ENCODE peak calls at places on chromosomes 3 and 15, in six cellular contexts. One of them, this sample, is unnamed. For H3K36me3, the result is how much of the 10 kb centered on the place peaks cover.

GRCh38 chr3:114092151-114093000 is 35.8 kb downstream of the QTRT2 start:
- DNase-seq in endodermal cell: no peak
- DNase-seq in colonic mucosa: no peak
- DNase-seq in adrenal gland: no peak
- DNase-seq in neuronal stem cell: no peak
- DNase-seq in gastrocnemius medialis: no peak
- DNase-seq in this sample: no peak

GRCh38 chr3:137065381-137065780 is 107.6 kb downstream of the IL20RB start:
- DNase-seq in gastrocnemius medialis: no peak
- DNase-seq in endodermal cell: peak
- DNase-seq in adrenal gland: no peak
- DNase-seq in colonic mucosa: no peak
- DNase-seq in neuronal stem cell: no peak
- DNase-seq in this sample: no peak

GRCh38 chr3:108383306-108383705 is 87.0 kb downstream of the HHLA2 start:
- DNase-seq in gastrocnemius medialis: no peak
- DNase-seq in colonic mucosa: no peak
- DNase-seq in endodermal cell: no peak
- DNase-seq in neuronal stem cell: no peak
- DNase-seq in adrenal gland: no peak
- DNase-seq in this sample: no peak

GRCh38 chr15:68279779-68280745 is 2.5 kb downstream of the FEM1B start:
- DNase-seq in adrenal gland: no peak
- DNase-seq in endodermal cell: no peak
- DNase-seq in neuronal stem cell: no peak
- DNase-seq in colonic mucosa: no peak
- DNase-seq in gastrocnemius medialis: no peak
- DNase-seq in this sample: no peak

GRCh38 chr3:177561769-177562360 is 364.6 kb upstream of the TBL1XR1 start:
- DNase-seq in adrenal gland: no peak
- DNase-seq in neuronal stem cell: no peak
- DNase-seq in gastrocnemius medialis: no peak
- DNase-seq in endodermal cell: no peak
- DNase-seq in colonic mucosa: no peak
- DNase-seq in this sample: no peak

GRCh38 chr15:63923993-63924950 is 90.5 kb upstream of the HERC1 start:
- DNase-seq in colonic mucosa: no peak
- DNase-seq in endodermal cell: no peak
- DNase-seq in adrenal gland: no peak
- DNase-seq in gastrocnemius medialis: no peak
- DNase-seq in neuronal stem cell: no peak
- DNase-seq in this sample: no peak

GRCh38 chr3:45564172-45564571 is 30.4 kb upstream of the LIMD1 start:
- DNase-seq in endodermal cell: peak
- DNase-seq in adrenal gland: no peak
- DNase-seq in neuronal stem cell: no peak
- DNase-seq in colonic mucosa: no peak
- DNase-seq in gastrocnemius medialis: no peak
- DNase-seq in this sample: no peak

GRCh38 chr3:146854523-146854922 is 249.4 kb upstream of the PLSCR5 start:
- DNase-seq in neuronal stem cell: no peak
- DNase-seq in endodermal cell: no peak
- DNase-seq in gastrocnemius medialis: no peak
- DNase-seq in colonic mucosa: no peak
- DNase-seq in adrenal gland: no peak
- DNase-seq in this sample: no peak

GRCh38 chr3:13148561-13149330 is 75.5 kb upstream of the IQSEC1 start:
- DNase-seq in neuronal stem cell: no peak
- DNase-seq in colonic mucosa: no peak
- DNase-seq in endodermal cell: peak
- DNase-seq in adrenal gland: no peak
- DNase-seq in gastrocnemius medialis: no peak
- DNase-seq in this sample: no peak

GRCh38 chr3:78659386-78659987 is 1108.3 kb downstream of the ROBO1 start:
- DNase-seq in gastrocnemius medialis: no peak
- DNase-seq in endodermal cell: no peak
- DNase-seq in neuronal stem cell: peak
- DNase-seq in adrenal gland: no peak
- DNase-seq in colonic mucosa: peak
- DNase-seq in this sample: no peak

GRCh38 chr3:170128977-170129431 is 52.5 kb downstream of the PHC3 start:
- DNase-seq in adrenal gland: no peak
- DNase-seq in neuronal stem cell: no peak
- DNase-seq in gastrocnemius medialis: no peak
- DNase-seq in endodermal cell: peak
- DNase-seq in colonic mucosa: no peak
- DNase-seq in this sample: no peak

GRCh38 chr15:77069521-77070121 is 1.3 kb downstream of the TSPAN3 start:
- DNase-seq in colonic mucosa: peak
- DNase-seq in endodermal cell: no peak
- DNase-seq in adrenal gland: no peak
- DNase-seq in neuronal stem cell: no peak
- DNase-seq in gastrocnemius medialis: no peak
- DNase-seq in this sample: peak

GRCh38 chr3:5431142-5431541 is 243.6 kb downstream of the EDEM1 start:
- DNase-seq in neuronal stem cell: no peak
- DNase-seq in colonic mucosa: no peak
- DNase-seq in endodermal cell: no peak
- DNase-seq in adrenal gland: no peak
- DNase-seq in gastrocnemius medialis: no peak
- DNase-seq in this sample: no peak

GRCh38 chr3:104785966-104786365 is 580.7 kb upstream of the ALCAM start:
- DNase-seq in adrenal gland: no peak
- DNase-seq in colonic mucosa: no peak
- DNase-seq in neuronal stem cell: no peak
- DNase-seq in endodermal cell: no peak
- DNase-seq in gastrocnemius medialis: no peak
- DNase-seq in this sample: no peak

GRCh38 chr3:14290631-14291385 is 111.6 kb upstream of the SLC6A6 start:
- DNase-seq in colonic mucosa: peak
- DNase-seq in endodermal cell: peak
- DNase-seq in neuronal stem cell: no peak
- DNase-seq in gastrocnemius medialis: no peak
- DNase-seq in adrenal gland: no peak
- DNase-seq in this sample: no peak

GRCh38 chr3:53196575-53197407 is 35.8 kb downstream of the PRKCD start:
- DNase-seq in gastrocnemius medialis: no peak
- DNase-seq in colonic mucosa: peak
- DNase-seq in neuronal stem cell: no peak
- DNase-seq in adrenal gland: no peak
- DNase-seq in endodermal cell: peak
- DNase-seq in this sample: no peak

GRCh38 chr15:73964736-73965093 is 27.4 kb downstream of the STOML1 start:
- DNase-seq in colonic mucosa: peak
- DNase-seq in neuronal stem cell: peak
- DNase-seq in endodermal cell: peak
- DNase-seq in adrenal gland: peak
- DNase-seq in gastrocnemius medialis: peak
- DNase-seq in this sample: peak

GRCh38 chr15:42603978-42604377 is 28.6 kb downstream of the STARD9 start:
- DNase-seq in adrenal gland: no peak
- DNase-seq in neuronal stem cell: no peak
- DNase-seq in endodermal cell: no peak
- DNase-seq in colonic mucosa: no peak
- DNase-seq in gastrocnemius medialis: no peak
- DNase-seq in this sample: no peak

GRCh38 chr15:75306188-75306587 is 23.6 kb downstream of the GOLGA6D start:
- DNase-seq in endodermal cell: peak
- DNase-seq in gastrocnemius medialis: no peak
- DNase-seq in adrenal gland: no peak
- DNase-seq in colonic mucosa: no peak
- DNase-seq in neuronal stem cell: no peak
- DNase-seq in this sample: no peak

GRCh38 chr15:39498642-39499041 is 82.2 kb upstream of the THBS1 start:
- DNase-seq in neuronal stem cell: no peak
- DNase-seq in gastrocnemius medialis: no peak
- DNase-seq in adrenal gland: no peak
- DNase-seq in endodermal cell: no peak
- DNase-seq in colonic mucosa: no peak
- DNase-seq in this sample: no peak

GRCh38 chr3:53880396-53881345 is 1.3 kb downstream of the ACTR8 start:
- DNase-seq in endodermal cell: peak
- DNase-seq in gastrocnemius medialis: no peak
- DNase-seq in colonic mucosa: no peak
- DNase-seq in adrenal gland: no peak
- DNase-seq in neuronal stem cell: no peak
- DNase-seq in this sample: no peak

GRCh38 chr15:52808996-52809395 is 18.9 kb upstream of the ONECUT1 start:
- DNase-seq in gastrocnemius medialis: no peak
- DNase-seq in colonic mucosa: no peak
- DNase-seq in neuronal stem cell: no peak
- DNase-seq in endodermal cell: no peak
- DNase-seq in adrenal gland: no peak
- DNase-seq in this sample: no peak

GRCh38 chr3:195796795-195797194 is 14.9 kb downstream of the MUC4 start:
- DNase-seq in gastrocnemius medialis: no peak
- DNase-seq in adrenal gland: no peak
- DNase-seq in neuronal stem cell: no peak
- DNase-seq in endodermal cell: no peak
- DNase-seq in colonic mucosa: peak
- DNase-seq in this sample: no peak

GRCh38 chr3:53102601-53103147 is 27.6 kb downstream of the RFT1 start:
- DNase-seq in adrenal gland: no peak
- DNase-seq in colonic mucosa: no peak
- DNase-seq in gastrocnemius medialis: no peak
- DNase-seq in endodermal cell: no peak
- DNase-seq in neuronal stem cell: no peak
- DNase-seq in this sample: no peak

GRCh38 chr15:80641384-80641783 is 53.7 kb upstream of the ABHD17C start:
- DNase-seq in colonic mucosa: no peak
- DNase-seq in adrenal gland: no peak
- DNase-seq in endodermal cell: no peak
- DNase-seq in gastrocnemius medialis: no peak
- DNase-seq in neuronal stem cell: no peak
- DNase-seq in this sample: no peak

GRCh38 chr3:58666683-58667082 is at the start of gene FAM3D:
- DNase-seq in colonic mucosa: peak
- DNase-seq in gastrocnemius medialis: no peak
- DNase-seq in endodermal cell: no peak
- DNase-seq in adrenal gland: no peak
- DNase-seq in neuronal stem cell: no peak
- DNase-seq in this sample: peak
- H3K4me3 ChIP-seq in colonic mucosa: peak
- H3K4me3 ChIP-seq in gastrocnemius medialis: no peak
- H3K4me3 ChIP-seq in endodermal cell: no peak
- H3K4me3 ChIP-seq in adrenal gland: no peak
- H3K4me3 ChIP-seq in neuronal stem cell: no peak
- H3K4me3 ChIP-seq in this sample: no peak

GRCh38 chr3:99674086-99674789 is 35.8 kb downstream of the COL8A1 start:
- DNase-seq in colonic mucosa: no peak
- DNase-seq in gastrocnemius medialis: no peak
- DNase-seq in adrenal gland: no peak
- DNase-seq in endodermal cell: no peak
- DNase-seq in neuronal stem cell: no peak
- DNase-seq in this sample: no peak
- H3K27ac ChIP-seq in colonic mucosa: no peak
- H3K27ac ChIP-seq in gastrocnemius medialis: no peak
- H3K27ac ChIP-seq in adrenal gland: no peak
- H3K27ac ChIP-seq in endodermal cell: no peak
- H3K27ac ChIP-seq in neuronal stem cell: no peak
- H3K27ac ChIP-seq in this sample: no peak

DNA sequence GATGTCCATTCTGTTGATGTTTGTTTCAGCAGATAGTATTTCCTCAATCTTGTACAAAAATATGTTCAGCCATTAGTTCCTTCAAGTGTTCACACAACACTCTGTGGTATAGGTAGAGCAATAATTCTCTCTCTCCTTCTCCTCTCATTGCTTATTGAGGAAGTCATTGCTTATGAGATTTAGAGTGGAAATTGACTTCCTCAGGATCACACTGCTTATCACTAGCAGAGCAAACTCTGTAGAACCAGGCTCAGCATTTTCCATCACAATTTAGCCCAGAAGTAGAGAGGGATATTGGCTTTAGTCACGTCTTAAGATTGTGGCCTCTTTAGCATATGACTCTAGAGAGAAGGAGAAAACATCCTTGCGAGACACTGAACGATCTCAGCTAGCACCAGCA is 31.2 kb downstream of the RAB11A start:
- DNase-seq in endodermal cell: no peak
- DNase-seq in gastrocnemius medialis: no peak
- DNase-seq in adrenal gland: no peak
- DNase-seq in colonic mucosa: no peak
- DNase-seq in neuronal stem cell: no peak
- DNase-seq in this sample: no peak
- H3K36me3 ChIP-seq in endodermal cell: half or more
- H3K36me3 ChIP-seq in gastrocnemius medialis: under half
- H3K36me3 ChIP-seq in adrenal gland: under half
- H3K36me3 ChIP-seq in colonic mucosa: under half
- H3K36me3 ChIP-seq in neuronal stem cell: half or more
- H3K36me3 ChIP-seq in this sample: under half

DNA sequence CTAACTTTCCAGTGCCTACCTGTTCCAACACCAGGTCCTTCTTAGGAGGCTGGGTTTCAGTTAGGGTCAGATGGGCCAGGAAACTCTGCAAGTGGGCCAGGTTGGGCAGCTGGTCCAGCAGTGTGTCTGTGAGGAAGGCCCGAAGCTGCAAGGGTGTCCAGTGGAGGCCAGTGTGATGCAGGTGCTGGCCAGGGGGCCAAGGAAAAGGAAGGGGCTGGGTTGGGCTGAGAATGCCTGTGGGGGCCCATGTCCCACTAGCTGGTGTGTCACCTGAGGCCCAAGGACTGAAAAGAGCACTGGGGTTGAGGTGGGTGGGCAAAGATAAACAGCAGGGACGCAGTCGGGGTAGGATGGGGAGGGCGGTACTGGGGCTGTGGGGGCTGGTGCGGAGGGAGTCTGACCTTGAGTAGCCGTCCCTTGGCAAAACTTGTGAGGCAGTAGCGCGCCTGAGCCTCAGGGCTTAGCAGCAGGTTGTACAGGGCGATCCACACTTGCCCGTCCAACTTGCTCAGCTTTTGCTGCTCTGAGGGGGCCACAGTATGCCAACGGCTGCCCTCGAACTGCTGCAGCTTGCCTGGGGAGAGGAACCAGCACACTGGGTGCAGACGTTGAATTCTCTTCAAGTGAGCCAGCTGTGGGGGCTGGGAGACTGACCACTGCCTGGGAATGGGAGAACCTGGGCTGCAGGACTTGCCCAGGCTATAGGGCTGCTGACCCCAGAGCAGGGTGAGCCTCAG is 1.5 kb upstream of the RASSF1 start:
- DNase-seq in neuronal stem cell: no peak
- DNase-seq in gastrocnemius medialis: no peak
- DNase-seq in colonic mucosa: peak
- DNase-seq in endodermal cell: no peak
- DNase-seq in adrenal gland: no peak
- DNase-seq in this sample: no peak
- H3K4me3 ChIP-seq in neuronal stem cell: no peak
- H3K4me3 ChIP-seq in gastrocnemius medialis: no peak
- H3K4me3 ChIP-seq in colonic mucosa: no peak
- H3K4me3 ChIP-seq in endodermal cell: no peak
- H3K4me3 ChIP-seq in adrenal gland: no peak
- H3K4me3 ChIP-seq in this sample: no peak

DNA sequence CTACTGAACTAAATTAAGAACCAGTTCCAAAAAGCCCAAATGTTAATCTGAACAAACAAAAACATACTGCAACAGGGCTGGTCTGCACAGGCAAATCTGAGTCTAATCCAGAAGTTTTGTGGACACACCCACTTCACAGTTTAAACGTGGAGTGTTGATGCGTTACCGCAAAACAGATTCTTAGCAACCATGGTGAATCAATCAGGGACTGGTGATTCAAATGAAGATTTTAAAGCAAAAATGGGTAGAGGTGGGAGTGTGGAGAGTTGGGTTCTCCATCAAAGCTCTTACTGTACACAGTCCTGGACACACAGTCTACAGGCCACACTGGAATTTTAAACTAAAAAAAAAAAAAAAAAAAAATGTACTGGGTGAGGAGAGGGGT is 5.2 kb downstream of the ANXA2 start:
- DNase-seq in gastrocnemius medialis: no peak
- DNase-seq in neuronal stem cell: no peak
- DNase-seq in colonic mucosa: no peak
- DNase-seq in endodermal cell: peak
- DNase-seq in adrenal gland: no peak
- DNase-seq in this sample: no peak
- H3K27ac ChIP-seq in gastrocnemius medialis: peak
- H3K27ac ChIP-seq in neuronal stem cell: no peak
- H3K27ac ChIP-seq in colonic mucosa: peak
- H3K27ac ChIP-seq in endodermal cell: peak
- H3K27ac ChIP-seq in adrenal gland: peak
- H3K27ac ChIP-seq in this sample: peak